ENCODE peak calls at places on chromosomes 13 and 19, in ten cellular contexts. One of them, this sample, is unnamed.
A peak's percentile ranks its signal among the peaks of the same experiment; 100 is the strongest.

GRCh38 chr13:71874490-71874889 is 7.5 kb upstream of the DACH1 start:
- DNase-seq in ELF-1: no peak
- DNase-seq in stimulated activated naive CD8-positive, alpha-beta T cell treated with anti-CD3 and anti-CD28 coated beads, Interleukin-15, Interleukin-2, amounts not matched to agents 100 U/mL and 50 U/mL, for 24 hours: no peak
- DNase-seq in posterior cingulate gyrus: no peak
- DNase-seq in ascending aorta: no peak
- DNase-seq in bronchial epithelial cell: no peak
- DNase-seq in mesendoderm: no peak
- DNase-seq in stimulated activated CD4-positive, alpha-beta T cell treated with anti-CD3 and anti-CD28 coated beads, Interleukin-1b, Interleukin-23, amount 100 ng/mL, for 24 hours: no peak
- DNase-seq in activated CD4-positive, alpha-beta T cell treated with anti-CD3 and anti-CD28 coated beads for 1 hour: no peak
- DNase-seq in effector CD4-positive, alpha-beta T cell: no peak
- DNase-seq in this sample: no peak

GRCh38 chr19:7507884-7508283 is 8.0 kb upstream of the ZNF358 start:
- DNase-seq in activated CD4-positive, alpha-beta T cell treated with anti-CD3 and anti-CD28 coated beads for 1 hour: no peak
- DNase-seq in stimulated activated naive CD8-positive, alpha-beta T cell treated with anti-CD3 and anti-CD28 coated beads, Interleukin-15, Interleukin-2, amounts not matched to agents 100 U/mL and 50 U/mL, for 24 hours: peak; percentile 42
- DNase-seq in bronchial epithelial cell: peak; percentile 73
- DNase-seq in stimulated activated CD4-positive, alpha-beta T cell treated with anti-CD3 and anti-CD28 coated beads, Interleukin-1b, Interleukin-23, amount 100 ng/mL, for 24 hours: no peak
- DNase-seq in effector CD4-positive, alpha-beta T cell: no peak
- DNase-seq in mesendoderm: peak; percentile 85
- DNase-seq in ascending aorta: peak; percentile 60
- DNase-seq in posterior cingulate gyrus: no peak
- DNase-seq in ELF-1: peak; percentile 79
- DNase-seq in this sample: peak; percentile 85

GRCh38 chr19:32872391-32872790 is 2.8 kb upstream of the SLC7A9 start:
- DNase-seq in mesendoderm: no peak
- DNase-seq in ELF-1: no peak
- DNase-seq in stimulated activated CD4-positive, alpha-beta T cell treated with anti-CD3 and anti-CD28 coated beads, Interleukin-1b, Interleukin-23, amount 100 ng/mL, for 24 hours: no peak
- DNase-seq in bronchial epithelial cell: no peak
- DNase-seq in activated CD4-positive, alpha-beta T cell treated with anti-CD3 and anti-CD28 coated beads for 1 hour: no peak
- DNase-seq in ascending aorta: no peak
- DNase-seq in effector CD4-positive, alpha-beta T cell: no peak
- DNase-seq in stimulated activated naive CD8-positive, alpha-beta T cell treated with anti-CD3 and anti-CD28 coated beads, Interleukin-15, Interleukin-2, amounts not matched to agents 100 U/mL and 50 U/mL, for 24 hours: no peak
- DNase-seq in posterior cingulate gyrus: no peak
- DNase-seq in this sample: no peak

GRCh38 chr13:106096661-106097092 is 438.8 kb downstream of the EFNB2 start:
- DNase-seq in stimulated activated naive CD8-positive, alpha-beta T cell treated with anti-CD3 and anti-CD28 coated beads, Interleukin-15, Interleukin-2, amounts not matched to agents 100 U/mL and 50 U/mL, for 24 hours: no peak
- DNase-seq in posterior cingulate gyrus: no peak
- DNase-seq in effector CD4-positive, alpha-beta T cell: no peak
- DNase-seq in activated CD4-positive, alpha-beta T cell treated with anti-CD3 and anti-CD28 coated beads for 1 hour: no peak
- DNase-seq in ELF-1: no peak
- DNase-seq in ascending aorta: no peak
- DNase-seq in mesendoderm: no peak
- DNase-seq in bronchial epithelial cell: peak; percentile 76
- DNase-seq in stimulated activated CD4-positive, alpha-beta T cell treated with anti-CD3 and anti-CD28 coated beads, Interleukin-1b, Interleukin-23, amount 100 ng/mL, for 24 hours: no peak
- DNase-seq in this sample: peak; percentile 30

GRCh38 chr19:49339364-49340068 is 4.3 kb downstream of the CD37 start:
- DNase-seq in stimulated activated CD4-positive, alpha-beta T cell treated with anti-CD3 and anti-CD28 coated beads, Interleukin-1b, Interleukin-23, amount 100 ng/mL, for 24 hours: no peak
- DNase-seq in mesendoderm: peak; percentile 98
- DNase-seq in posterior cingulate gyrus: peak; percentile 80
- DNase-seq in bronchial epithelial cell: peak; percentile 82
- DNase-seq in ELF-1: peak; percentile 98
- DNase-seq in effector CD4-positive, alpha-beta T cell: no peak
- DNase-seq in stimulated activated naive CD8-positive, alpha-beta T cell treated with anti-CD3 and anti-CD28 coated beads, Interleukin-15, Interleukin-2, amounts not matched to agents 100 U/mL and 50 U/mL, for 24 hours: no peak
- DNase-seq in activated CD4-positive, alpha-beta T cell treated with anti-CD3 and anti-CD28 coated beads for 1 hour: no peak
- DNase-seq in ascending aorta: peak; percentile 68
- DNase-seq in this sample: peak; percentile 98

GRCh38 chr13:74288361-74288911 is 154.2 kb upstream of the KLF12 start:
- DNase-seq in stimulated activated naive CD8-positive, alpha-beta T cell treated with anti-CD3 and anti-CD28 coated beads, Interleukin-15, Interleukin-2, amounts not matched to agents 100 U/mL and 50 U/mL, for 24 hours: peak; percentile 34
- DNase-seq in effector CD4-positive, alpha-beta T cell: peak; percentile 5
- DNase-seq in stimulated activated CD4-positive, alpha-beta T cell treated with anti-CD3 and anti-CD28 coated beads, Interleukin-1b, Interleukin-23, amount 100 ng/mL, for 24 hours: no peak
- DNase-seq in mesendoderm: peak; percentile 12
- DNase-seq in ELF-1: no peak
- DNase-seq in activated CD4-positive, alpha-beta T cell treated with anti-CD3 and anti-CD28 coated beads for 1 hour: peak; percentile 8
- DNase-seq in posterior cingulate gyrus: no peak
- DNase-seq in bronchial epithelial cell: peak; percentile 46
- DNase-seq in ascending aorta: no peak
- DNase-seq in this sample: no peak

GRCh38 chr13:99442273-99442895 is 58.9 kb upstream of the TM9SF2 start:
- DNase-seq in stimulated activated CD4-positive, alpha-beta T cell treated with anti-CD3 and anti-CD28 coated beads, Interleukin-1b, Interleukin-23, amount 100 ng/mL, for 24 hours: no peak
- DNase-seq in ELF-1: peak; percentile 41
- DNase-seq in effector CD4-positive, alpha-beta T cell: peak; percentile 47
- DNase-seq in bronchial epithelial cell: peak; percentile 43
- DNase-seq in mesendoderm: peak; percentile 46
- DNase-seq in ascending aorta: no peak
- DNase-seq in activated CD4-positive, alpha-beta T cell treated with anti-CD3 and anti-CD28 coated beads for 1 hour: no peak
- DNase-seq in stimulated activated naive CD8-positive, alpha-beta T cell treated with anti-CD3 and anti-CD28 coated beads, Interleukin-15, Interleukin-2, amounts not matched to agents 100 U/mL and 50 U/mL, for 24 hours: peak; percentile 56
- DNase-seq in posterior cingulate gyrus: no peak
- DNase-seq in this sample: peak; percentile 40

GRCh38 chr19:3577741-3578344 is 5.1 kb downstream of the HMG20B start:
- DNase-seq in effector CD4-positive, alpha-beta T cell: no peak
- DNase-seq in activated CD4-positive, alpha-beta T cell treated with anti-CD3 and anti-CD28 coated beads for 1 hour: no peak
- DNase-seq in mesendoderm: peak; percentile 45
- DNase-seq in bronchial epithelial cell: no peak
- DNase-seq in posterior cingulate gyrus: no peak
- DNase-seq in ascending aorta: no peak
- DNase-seq in ELF-1: no peak
- DNase-seq in stimulated activated CD4-positive, alpha-beta T cell treated with anti-CD3 and anti-CD28 coated beads, Interleukin-1b, Interleukin-23, amount 100 ng/mL, for 24 hours: no peak
- DNase-seq in stimulated activated naive CD8-positive, alpha-beta T cell treated with anti-CD3 and anti-CD28 coated beads, Interleukin-15, Interleukin-2, amounts not matched to agents 100 U/mL and 50 U/mL, for 24 hours: no peak
- DNase-seq in this sample: no peak

GRCh38 chr13:107119989-107120881 is 552.3 kb upstream of the ARGLU1 start:
- DNase-seq in mesendoderm: no peak
- DNase-seq in ELF-1: no peak
- DNase-seq in effector CD4-positive, alpha-beta T cell: no peak
- DNase-seq in activated CD4-positive, alpha-beta T cell treated with anti-CD3 and anti-CD28 coated beads for 1 hour: no peak
- DNase-seq in bronchial epithelial cell: peak; percentile 40
- DNase-seq in stimulated activated CD4-positive, alpha-beta T cell treated with anti-CD3 and anti-CD28 coated beads, Interleukin-1b, Interleukin-23, amount 100 ng/mL, for 24 hours: no peak
- DNase-seq in posterior cingulate gyrus: no peak
- DNase-seq in stimulated activated naive CD8-positive, alpha-beta T cell treated with anti-CD3 and anti-CD28 coated beads, Interleukin-15, Interleukin-2, amounts not matched to agents 100 U/mL and 50 U/mL, for 24 hours: no peak
- DNase-seq in ascending aorta: no peak
- DNase-seq in this sample: no peak

GRCh38 chr19:4555657-4556561 is 3.6 kb downstream of the SEMA6B start:
- DNase-seq in ELF-1: peak; percentile 90
- DNase-seq in posterior cingulate gyrus: no peak
- DNase-seq in mesendoderm: peak; percentile 48
- DNase-seq in stimulated activated naive CD8-positive, alpha-beta T cell treated with anti-CD3 and anti-CD28 coated beads, Interleukin-15, Interleukin-2, amounts not matched to agents 100 U/mL and 50 U/mL, for 24 hours: no peak
- DNase-seq in activated CD4-positive, alpha-beta T cell treated with anti-CD3 and anti-CD28 coated beads for 1 hour: no peak
- DNase-seq in bronchial epithelial cell: no peak
- DNase-seq in ascending aorta: no peak
- DNase-seq in stimulated activated CD4-positive, alpha-beta T cell treated with anti-CD3 and anti-CD28 coated beads, Interleukin-1b, Interleukin-23, amount 100 ng/mL, for 24 hours: no peak
- DNase-seq in effector CD4-positive, alpha-beta T cell: no peak
- DNase-seq in this sample: peak; percentile 84

GRCh38 chr19:2428756-2429711 is 1.6 kb upstream of the TIMM13 start:
- DNase-seq in ELF-1: peak; percentile 44
- DNase-seq in posterior cingulate gyrus: no peak
- DNase-seq in activated CD4-positive, alpha-beta T cell treated with anti-CD3 and anti-CD28 coated beads for 1 hour: no peak
- DNase-seq in stimulated activated CD4-positive, alpha-beta T cell treated with anti-CD3 and anti-CD28 coated beads, Interleukin-1b, Interleukin-23, amount 100 ng/mL, for 24 hours: no peak
- DNase-seq in effector CD4-positive, alpha-beta T cell: no peak
- DNase-seq in bronchial epithelial cell: no peak
- DNase-seq in mesendoderm: peak; percentile 43
- DNase-seq in stimulated activated naive CD8-positive, alpha-beta T cell treated with anti-CD3 and anti-CD28 coated beads, Interleukin-15, Interleukin-2, amounts not matched to agents 100 U/mL and 50 U/mL, for 24 hours: no peak
- DNase-seq in ascending aorta: no peak
- DNase-seq in this sample: no peak

This sample was measured in RWPE1.